ENCODE peak calls at places on chromosomes 12 and 14, in five cellular contexts. J is GM12878, W is tibial nerve, Z is fibroblast of lung, M is foreskin fibroblast. U is an unnamed sample.

GRCh38 chr12:120959111-120959878 is 19.0 kb upstream of the HNF1A start:
- DNase-seq in M (no peak), J (no peak), W (no peak), Z (no peak), U (no peak)

GRCh38 chr12:25084816-25085215 is 110.1 kb downstream of the DNAI7 start:
- DNase-seq in J (no peak), W (no peak), Z (no peak), M (no peak), U (no peak)

GRCh38 chr12:57151741-57152407 is 4.5 kb upstream of the LRP1-AS start:
- DNase-seq in W (peak; percentile 71), J (no peak), M (peak; percentile 78), Z (peak; percentile 74), U (peak; percentile 32)

GRCh38 chr12:121004253-121004815 is 12.0 kb downstream of the C12orf43 start:
- DNase-seq in W (no peak), M (no peak), J (no peak), Z (no peak), U (no peak)

GRCh38 chr14:92680781-92681650 is 67.4 kb downstream of the LGMN start:
- DNase-seq in M (peak; percentile 67), J (no peak), Z (peak; percentile 76), W (peak; percentile 42), U (peak; percentile 59)

GRCh38 chr14:77615231-77616132 is 955 bp downstream of the SPTLC2 start:
- DNase-seq in Z (peak; percentile 20), W (no peak), J (no peak), M (peak; percentile 33), U (no peak)

GRCh38 chr14:69066396-69067171 is 86.3 kb downstream of the DCAF5 start:
- DNase-seq in M (no peak), J (peak; percentile 58), W (no peak), Z (no peak), U (no peak)

GRCh38 chr12:11695321-11695720 is 45.8 kb downstream of the ETV6 start:
- DNase-seq in W (no peak), M (no peak), Z (peak; percentile 47), J (no peak), U (no peak)

GRCh38 chr14:90472632-90473031 is 75.8 kb downstream of the CALM1 start:
- DNase-seq in M (no peak), J (no peak), Z (no peak), W (no peak), U (no peak)

GRCh38 chr14:21734457-21735074 is 60.9 kb upstream of the OR4E1 start:
- DNase-seq in Z (peak; percentile 24), W (no peak), J (peak; percentile 12), M (no peak), U (peak; percentile 34)

GRCh38 chr14:21023817-21024667 is 819 bp downstream of the NDRG2 start:
- DNase-seq in M (no peak), J (no peak), Z (no peak), W (no peak), U (no peak)

GRCh38 chr12:132116709-132117557 is 27.2 kb downstream of the DDX51 start:
- DNase-seq in M (no peak), Z (no peak), W (no peak), J (no peak), U (no peak)

GRCh38 chr14:71730471-71730870 is 201.8 kb upstream of the RGS6 start:
- DNase-seq in Z (no peak), W (no peak), J (no peak), M (no peak), U (peak; percentile 34)

GRCh38 chr12:92786045-92786444 is 83.3 kb downstream of the PLEKHG7 start:
- DNase-seq in W (no peak), Z (peak; percentile 60), M (peak; percentile 28), J (no peak), U (no peak)

GRCh38 chr14:44935155-44935554 is 26.6 kb downstream of the KLHL28 start:
- DNase-seq in W (no peak), M (no peak), J (no peak), Z (no peak), U (no peak)

GRCh38 chr12:77995436-77996167 is 164.9 kb downstream of the NAV3 start:
- DNase-seq in Z (peak; percentile 64), M (peak; percentile 66), J (peak; percentile 32), W (no peak), U (peak; percentile 76)

GRCh38 chr12:11946161-11946560 is 124.6 kb upstream of the BCL2L14 start:
- DNase-seq in W (no peak), J (no peak), M (no peak), Z (no peak), U (no peak)

GRCh38 chr12:49198431-49199155 is 9.7 kb upstream of the TUBA1A start:
- DNase-seq in W (no peak), J (no peak), M (peak; percentile 91), Z (peak; percentile 81), U (peak; percentile 90)

GRCh38 chr14:44895716-44896115 is 66.0 kb downstream of the KLHL28 start:
- DNase-seq in Z (peak; percentile 35), W (no peak), M (peak; percentile 59), J (no peak), U (peak; percentile 69)

GRCh38 chr14:52043690-52044089 is 25.2 kb downstream of the NID2 start:
- DNase-seq in W (no peak), M (no peak), Z (no peak), J (no peak), U (peak; percentile 37)

GRCh38 chr14:102971836-102972606 is 49.6 kb downstream of the AMN start:
- DNase-seq in M (no peak), W (no peak), Z (no peak), J (no peak), U (no peak)

GRCh38 chr12:126914170-126914796 is 1352.7 kb upstream of the TMEM132C start:
- DNase-seq in W (no peak), Z (no peak), M (no peak), J (no peak), U (no peak)

GRCh38 chr14:96590190-96590860 is 88.1 kb downstream of the PAPOLA start:
- DNase-seq in M (no peak), W (no peak), Z (no peak), J (no peak), U (no peak)

GRCh38 chr12:100141998-100142850 is 450 bp downstream of the BLTP3B start:
- DNase-seq in J (no peak), Z (no peak), M (peak; percentile 8), W (no peak), U (peak; percentile 18)

GRCh38 chr12:2341871-2342270 is 289.1 kb downstream of the CACNA1C start:
- DNase-seq in Z (peak; percentile 91), M (peak; percentile 48), W (no peak), J (no peak), U (peak; percentile 15)

GRCh38 chr12:725076-725475 is 27.3 kb upstream of the WNK1 start:
- DNase-seq in W (no peak), Z (no peak), J (no peak), M (no peak), U (no peak)

GRCh38 chr12:82174936-82175335 is 183.3 kb downstream of the CCDC59 start:
- DNase-seq in Z (no peak), W (no peak), M (no peak), J (no peak), U (no peak)

GRCh38 chr14:76546426-76547221 is 170.7 kb downstream of the ESRRB start:
- DNase-seq in W (no peak), J (no peak), Z (no peak), M (no peak), U (no peak)

GRCh38 chr12:123265851-123266678 is 5.6 kb downstream of the CDK2AP1 start:
- DNase-seq in W (no peak), Z (no peak), M (no peak), J (no peak), U (no peak)

GRCh38 chr12:123263196-123263817 is 8.3 kb downstream of the CDK2AP1 start:
- DNase-seq in J (no peak), W (no peak), M (no peak), Z (no peak), U (no peak)

GRCh38 chr12:123267335-123267920 is 4.2 kb downstream of the CDK2AP1 start:
- DNase-seq in J (no peak), M (no peak), W (no peak), Z (no peak), U (no peak)

GRCh38 chr12:123266679-123267277 is 4.9 kb downstream of the CDK2AP1 start:
- DNase-seq in Z (no peak), M (no peak), J (no peak), W (no peak), U (no peak)

GRCh38 chr12:123264642-123265041 is 7.0 kb downstream of the CDK2AP1 start:
- DNase-seq in M (no peak), W (no peak), Z (no peak), J (no peak), U (no peak)
- TF ChIP-seq CTCF in M (peak; percentile 10), W (no peak), Z (no peak), J (peak; percentile 35), U (peak; percentile 40)

GRCh38 chr14:80940146-80940545 is 1.4 kb downstream of the CEP128 start:
- DNase-seq in J (no peak), Z (no peak), M (no peak), W (no peak), U (no peak)

GRCh38 chr14:80942158-80942738 is 710 bp upstream of the CEP128 start:
- DNase-seq in M (no peak), Z (no peak), W (no peak), J (no peak), U (no peak)

GRCh38 chr14:80944861-80945617 is 3.5 kb upstream of the CEP128 start:
- DNase-seq in M (no peak), W (no peak), J (no peak), Z (no peak), U (no peak)

GRCh38 chr14:80946187-80946586 is 4.6 kb upstream of the CEP128 start:
- DNase-seq in M (peak; percentile 29), W (no peak), J (no peak), Z (no peak), U (no peak)

GRCh38 chr14:80941241-80942157 is at the start of gene CEP128:
- DNase-seq in J (peak; percentile 92), W (peak; percentile 88), M (peak; percentile 95), Z (peak; percentile 98), U (peak; percentile 98)
- TF ChIP-seq CTCF in J (no peak), W (no peak), M (no peak), Z (no peak), U (no peak)

DNA sequence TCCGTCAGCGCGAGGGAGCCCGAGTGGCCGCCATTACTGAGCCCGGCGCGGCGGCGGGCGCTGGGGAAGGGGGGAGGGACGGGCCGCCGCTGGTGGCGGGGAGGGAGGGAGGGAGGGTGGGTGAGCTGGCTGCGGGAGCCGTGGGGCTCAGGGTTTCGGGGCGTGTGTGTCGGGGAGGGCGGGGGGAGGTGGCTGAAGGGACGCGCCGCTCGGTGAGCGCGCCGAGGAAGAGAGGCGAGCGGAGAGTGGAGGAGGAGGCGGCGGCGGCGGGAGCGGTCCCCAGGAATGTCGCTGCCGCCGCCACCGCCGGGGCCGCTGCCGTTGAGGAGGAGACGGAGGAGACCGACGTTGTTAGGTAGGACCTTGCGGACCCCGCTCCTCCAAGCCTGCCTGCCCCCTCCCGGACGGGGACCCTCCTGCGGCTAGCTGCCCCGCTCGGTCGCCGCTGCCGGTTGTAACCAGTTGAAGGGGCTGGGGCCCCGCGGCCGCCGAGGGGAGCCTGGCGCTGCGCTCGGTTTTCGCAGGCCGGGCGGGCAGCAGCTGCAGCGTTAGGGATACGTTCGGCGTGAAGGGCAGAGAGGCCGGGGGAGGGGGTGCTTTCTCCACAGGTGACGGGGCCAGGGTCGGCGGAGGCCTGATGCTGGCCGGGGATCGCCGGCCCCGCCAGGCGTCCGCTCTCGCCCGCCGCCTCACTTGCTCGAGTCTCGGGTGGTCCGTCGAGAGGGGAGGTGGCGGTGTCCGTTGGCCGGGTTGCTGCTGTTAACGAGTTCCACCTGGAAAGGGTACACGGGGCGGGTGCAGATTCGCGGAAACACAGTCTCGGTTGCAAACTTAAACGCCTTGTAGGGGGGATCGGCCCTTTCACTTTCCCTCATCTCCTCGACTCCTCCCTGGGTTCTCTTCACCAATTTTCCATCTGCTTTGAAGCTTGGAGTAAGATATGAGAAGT is at the start of gene ARHGAP5:
- DNase-seq in J (no peak), Z (peak; percentile 37), W (peak; percentile 17), M (no peak), U (peak; percentile 29)
- TF ChIP-seq CTCF in J (no peak), Z (peak; percentile 7), W (peak; percentile 21), M (no peak), U (peak; percentile 18)

GRCh38 chr14:91509083-91509877 is 830 bp downstream of the PPP4R3A start:
- DNase-seq in M (peak; percentile 7), Z (no peak), J (no peak), W (no peak), U (no peak)
- TF ChIP-seq CTCF in M (no peak), Z (no peak), J (no peak), W (no peak), U (no peak)

U was measured in brain microvascular endothelial cell.